ENCODE peak calls at places on chromosomes 6 and 20, in four cellular contexts. One of them, this sample, is unnamed.

GRCh38 chr20:10671221-10671849 is 2.5 kb downstream of the JAG1 start:
- DNase-seq in H1: peak
- DNase-seq in HCT116: no peak
- DNase-seq in GM12878: peak
- DNase-seq in this sample: peak

GRCh38 chr6:104483225-104483834 is 376.4 kb downstream of the HACE1 start:
- DNase-seq in GM12878: no peak
- DNase-seq in HCT116: peak
- DNase-seq in H1: no peak
- DNase-seq in this sample: no peak

GRCh38 chr6:40356242-40356910 is 230.8 kb downstream of the LRFN2 start:
- DNase-seq in GM12878: no peak
- DNase-seq in H1: peak
- DNase-seq in HCT116: no peak
- DNase-seq in this sample: no peak

GRCh38 chr6:6915813-6916547 is 191.8 kb upstream of the RREB1 start:
- DNase-seq in GM12878: no peak
- DNase-seq in HCT116: no peak
- DNase-seq in H1: no peak
- DNase-seq in this sample: no peak

GRCh38 chr6:101776919-101777350 is 383.4 kb downstream of the GRIK2 start:
- DNase-seq in GM12878: no peak
- DNase-seq in HCT116: no peak
- DNase-seq in H1: no peak
- DNase-seq in this sample: no peak

GRCh38 chr20:35279040-35279439 is 1.1 kb upstream of the MMP24OS start:
- DNase-seq in HCT116: no peak
- DNase-seq in H1: no peak
- DNase-seq in GM12878: no peak
- DNase-seq in this sample: no peak

GRCh38 chr6:108712946-108713345 is 135.3 kb upstream of the ARMC2 start:
- DNase-seq in GM12878: no peak
- DNase-seq in H1: no peak
- DNase-seq in HCT116: no peak
- DNase-seq in this sample: no peak

GRCh38 chr20:11296951-11297350 is 620.7 kb upstream of the BTBD3 start:
- DNase-seq in HCT116: no peak
- DNase-seq in GM12878: no peak
- DNase-seq in H1: no peak
- DNase-seq in this sample: no peak

GRCh38 chr6:47262226-47262625 is 47.5 kb downstream of the TNFRSF21 start:
- DNase-seq in GM12878: no peak
- DNase-seq in HCT116: no peak
- DNase-seq in H1: no peak
- DNase-seq in this sample: no peak

GRCh38 chr20:58228484-58229197 is at the start of gene ANKRD60:
- DNase-seq in HCT116: no peak
- DNase-seq in H1: peak
- DNase-seq in GM12878: no peak
- DNase-seq in this sample: peak

GRCh38 chr6:108996208-108996607 is 98.4 kb downstream of the SESN1 start:
- DNase-seq in H1: no peak
- DNase-seq in HCT116: no peak
- DNase-seq in GM12878: no peak
- DNase-seq in this sample: no peak

GRCh38 chr20:37821691-37822655 is 81.0 kb upstream of the VSTM2L start:
- DNase-seq in GM12878: no peak
- DNase-seq in HCT116: no peak
- DNase-seq in H1: no peak
- DNase-seq in this sample: no peak

GRCh38 chr6:34386316-34387137 is 5.9 kb downstream of the NUDT3 start:
- DNase-seq in HCT116: no peak
- DNase-seq in GM12878: no peak
- DNase-seq in H1: no peak
- DNase-seq in this sample: no peak
- TF ChIP-seq EGR1 in HCT116: no peak
- TF ChIP-seq EGR1 in GM12878: no peak
- TF ChIP-seq EGR1 in H1: no peak
- TF ChIP-seq EGR1 in this sample: no peak

GRCh38 chr20:40565681-40566040 is 123.4 kb downstream of the MAFB start:
- DNase-seq in H1: no peak
- DNase-seq in HCT116: no peak
- DNase-seq in GM12878: no peak
- DNase-seq in this sample: no peak

GRCh38 chr20:40561187-40561586 is 127.8 kb downstream of the MAFB start:
- DNase-seq in GM12878: no peak
- DNase-seq in H1: no peak
- DNase-seq in HCT116: no peak
- DNase-seq in this sample: no peak

GRCh38 chr20:40564997-40565680 is 123.9 kb downstream of the MAFB start:
- DNase-seq in HCT116: peak
- DNase-seq in H1: no peak
- DNase-seq in GM12878: no peak
- DNase-seq in this sample: peak

GRCh38 chr20:40562031-40562430 is 127.0 kb downstream of the MAFB start:
- DNase-seq in H1: no peak
- DNase-seq in HCT116: no peak
- DNase-seq in GM12878: no peak
- DNase-seq in this sample: peak

DNA sequence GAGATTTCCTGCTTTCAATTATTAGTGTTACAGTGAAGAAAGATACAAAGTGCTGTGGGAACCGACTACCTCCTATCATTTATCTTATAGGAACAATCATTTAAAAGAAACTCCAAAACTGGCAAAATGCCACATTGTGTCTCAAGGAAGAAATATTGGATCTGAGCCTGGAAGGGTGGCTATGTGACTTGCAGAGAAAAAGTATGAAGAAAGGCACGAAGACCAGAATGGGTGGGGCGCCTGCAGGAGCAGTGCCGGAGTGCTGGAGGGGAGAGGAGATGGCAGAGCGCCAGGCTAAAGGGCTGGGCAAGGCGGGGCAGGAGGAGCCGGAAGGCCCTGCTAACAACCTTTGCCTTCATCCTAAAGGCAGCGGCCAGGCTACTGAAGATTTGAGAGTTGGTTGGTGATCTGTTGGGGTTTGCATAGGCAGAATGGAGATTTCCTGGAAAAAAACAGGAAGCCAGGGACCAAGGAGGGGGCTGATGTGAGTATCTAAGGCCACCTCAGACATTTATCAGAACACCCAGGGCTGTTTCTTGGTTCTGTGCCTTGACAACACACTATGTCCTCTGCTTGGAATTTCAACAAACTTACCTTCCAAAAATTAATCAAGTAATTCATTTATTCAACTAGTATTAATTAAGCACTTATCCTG is 125.6 kb downstream of the MAFB start:
- DNase-seq in GM12878: no peak
- DNase-seq in H1: no peak
- DNase-seq in HCT116: peak
- DNase-seq in this sample: peak
- TF ChIP-seq EGR1 in GM12878: no peak
- TF ChIP-seq EGR1 in H1: no peak
- TF ChIP-seq EGR1 in HCT116: no peak
- TF ChIP-seq EGR1 in this sample: no peak

DNA sequence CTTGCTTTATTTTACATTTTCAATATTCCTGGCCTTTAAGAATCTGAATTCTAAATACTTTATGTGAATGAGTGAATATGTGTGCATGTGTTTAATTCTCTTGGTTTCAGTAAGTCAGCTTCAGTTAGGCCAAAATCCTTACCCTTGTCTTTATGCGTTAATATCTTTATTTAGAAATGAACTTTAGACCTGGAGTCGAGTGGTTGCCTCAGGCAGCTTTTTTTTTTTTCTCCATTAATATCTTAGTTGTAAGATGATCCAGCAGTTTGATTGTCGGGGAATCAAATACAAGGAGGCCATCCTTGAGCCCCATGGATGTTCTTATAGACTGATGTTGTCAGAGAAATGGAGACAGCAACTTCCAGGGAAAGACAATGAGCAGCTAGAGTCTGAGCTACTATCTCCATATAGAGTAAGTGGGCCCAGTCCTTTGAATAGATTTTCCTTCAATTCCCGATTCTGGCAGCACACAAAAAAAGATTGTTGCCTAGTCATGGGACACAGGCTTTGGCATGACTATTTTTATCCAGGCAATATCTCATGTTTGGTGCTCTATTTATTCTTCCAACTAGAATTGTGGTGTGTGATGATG is 398.0 kb downstream of the DHX35 start:
- DNase-seq in HCT116: no peak
- DNase-seq in GM12878: no peak
- DNase-seq in H1: no peak
- DNase-seq in this sample: no peak
- TF ChIP-seq EGR1 in HCT116: no peak
- TF ChIP-seq EGR1 in GM12878: no peak
- TF ChIP-seq EGR1 in H1: no peak
- TF ChIP-seq EGR1 in this sample: no peak

DNA sequence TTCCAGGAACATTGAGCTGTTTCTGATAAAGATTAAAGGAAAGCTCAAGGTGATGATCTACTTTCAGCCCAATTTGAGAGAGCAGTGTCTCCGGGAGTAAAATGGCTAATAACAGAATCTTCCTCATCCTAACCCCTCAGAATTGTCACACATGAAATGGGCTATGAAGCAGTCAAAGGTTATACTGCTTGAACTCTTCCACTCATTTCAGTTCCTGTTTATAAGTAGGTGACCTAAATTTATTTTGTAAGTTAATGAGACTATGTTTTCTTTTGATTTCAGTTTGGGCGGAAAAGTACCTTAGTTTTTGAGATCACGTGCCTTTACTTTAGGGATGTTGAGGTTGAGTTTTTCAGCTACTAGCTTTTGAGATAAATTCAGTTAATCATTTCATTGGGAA is 47.2 kb downstream of the QKI start:
- DNase-seq in GM12878: no peak
- DNase-seq in H1: no peak
- DNase-seq in HCT116: no peak
- DNase-seq in this sample: no peak
- TF ChIP-seq EGR1 in GM12878: no peak
- TF ChIP-seq EGR1 in H1: no peak
- TF ChIP-seq EGR1 in HCT116: no peak
- TF ChIP-seq EGR1 in this sample: no peak

GRCh38 chr20:50029697-50030428 is 47.1 kb downstream of the SNAI1 start:
- DNase-seq in H1: no peak
- DNase-seq in HCT116: no peak
- DNase-seq in GM12878: no peak
- DNase-seq in this sample: peak
- TF ChIP-seq EGR1 in H1: no peak
- TF ChIP-seq EGR1 in HCT116: no peak
- TF ChIP-seq EGR1 in GM12878: no peak
- TF ChIP-seq EGR1 in this sample: peak

GRCh38 chr6:12590901-12591300 is 125.7 kb upstream of the PHACTR1 start:
- DNase-seq in HCT116: no peak
- DNase-seq in H1: no peak
- DNase-seq in GM12878: no peak
- DNase-seq in this sample: no peak
- TF ChIP-seq EGR1 in HCT116: no peak
- TF ChIP-seq EGR1 in H1: no peak
- TF ChIP-seq EGR1 in GM12878: no peak
- TF ChIP-seq EGR1 in this sample: no peak

GRCh38 chr20:24955045-24955444 is 6.0 kb downstream of the CST7 start:
- DNase-seq in H1: peak
- DNase-seq in HCT116: no peak
- DNase-seq in GM12878: peak
- DNase-seq in this sample: no peak
- TF ChIP-seq EGR1 in H1: no peak
- TF ChIP-seq EGR1 in HCT116: no peak
- TF ChIP-seq EGR1 in GM12878: no peak
- TF ChIP-seq EGR1 in this sample: no peak